ENCODE peak calls at places on chromosomes 1 and 21, in seven cellular contexts. F, R, W, N, Y, K and Q are unnamed samples. For H3K4me1, the result is how much of the 10 kb centered on the place peaks cover.

GRCh38 chr1:165424454-165425283 is 20.3 kb downstream of the RXRG start:
- DNase-seq in F (no peak), R (no peak), W (no peak), N (peak), Y (no peak), K (no peak), Q (no peak)

GRCh38 chr1:176717052-176717754 is 254.2 kb downstream of the PAPPA2 start:
- DNase-seq in F (no peak), R (peak), W (no peak), N (no peak), Y (no peak), K (peak), Q (no peak)

GRCh38 chr21:42031816-42032215 is 21.7 kb upstream of the ZBTB21 start:
- DNase-seq in F (no peak), R (no peak), W (no peak), N (no peak), Y (no peak), K (no peak), Q (no peak)

GRCh38 chr21:42337830-42338729 is 12.7 kb downstream of the TFF2 start:
- DNase-seq in F (no peak), R (peak), W (peak), N (peak), Y (peak), K (peak), Q (peak)

GRCh38 chr21:31901342-31901741 is 28.5 kb downstream of the HUNK start:
- DNase-seq in F (no peak), R (no peak), W (no peak), N (no peak), Y (peak), K (no peak), Q (no peak)

GRCh38 chr1:52055066-52055853 is at the start of gene TXNDC12:
- DNase-seq in F (peak), R (peak), W (peak), N (peak), Y (peak), K (peak), Q (peak)

GRCh38 chr1:75233302-75233929 is 99.2 kb downstream of the LHX8 start:
- DNase-seq in F (peak), R (peak), W (peak), N (peak), Y (peak), K (peak), Q (peak)

GRCh38 chr1:202848191-202848542 is 37.4 kb downstream of the PCAT6 start:
- DNase-seq in F (no peak), R (no peak), W (no peak), N (no peak), Y (no peak), K (no peak), Q (no peak)

GRCh38 chr1:84122780-84123382 is 21.2 kb upstream of the PRKACB start:
- DNase-seq in F (no peak), R (peak), W (peak), N (peak), Y (peak), K (peak), Q (peak)

GRCh38 chr1:193308438-193308837 is 122.0 kb upstream of the B3GALT2 start:
- DNase-seq in F (no peak), R (no peak), W (no peak), N (peak), Y (peak), K (no peak), Q (no peak)

GRCh38 chr1:13479171-13479856 is 34.5 kb downstream of the LRRC38 start:
- DNase-seq in F (no peak), R (no peak), W (no peak), N (no peak), Y (no peak), K (no peak), Q (no peak)

GRCh38 chr1:172002725-172003345 is 161.5 kb downstream of the DNM3 start:
- DNase-seq in F (peak), R (peak), W (peak), N (peak), Y (peak), K (peak), Q (peak)

DNA sequence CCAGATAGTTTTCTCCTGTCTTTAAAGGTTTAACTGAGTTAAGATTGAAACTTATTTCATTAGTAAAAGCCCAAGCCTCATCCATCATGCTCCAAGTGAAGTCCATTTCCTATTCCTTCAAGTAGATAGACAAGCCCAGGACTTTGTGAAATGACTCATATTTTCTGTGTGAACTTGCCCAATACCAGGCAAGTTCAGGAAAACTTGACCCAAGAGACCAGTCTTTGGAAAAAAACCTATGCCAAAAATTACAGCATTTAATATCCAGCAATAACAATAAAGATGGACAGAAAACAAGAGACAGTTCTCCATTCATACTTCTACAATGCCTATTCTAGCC is 405 bp upstream of the RAB29 start:
- DNase-seq in F (no peak), R (no peak), W (no peak), N (peak), Y (no peak), K (no peak), Q (peak)
- TF ChIP-seq EZH2phosphoT487 in F (no peak), R (no peak), W (no peak), N (no peak), Y (no peak), K (no peak), Q (no peak)

DNA sequence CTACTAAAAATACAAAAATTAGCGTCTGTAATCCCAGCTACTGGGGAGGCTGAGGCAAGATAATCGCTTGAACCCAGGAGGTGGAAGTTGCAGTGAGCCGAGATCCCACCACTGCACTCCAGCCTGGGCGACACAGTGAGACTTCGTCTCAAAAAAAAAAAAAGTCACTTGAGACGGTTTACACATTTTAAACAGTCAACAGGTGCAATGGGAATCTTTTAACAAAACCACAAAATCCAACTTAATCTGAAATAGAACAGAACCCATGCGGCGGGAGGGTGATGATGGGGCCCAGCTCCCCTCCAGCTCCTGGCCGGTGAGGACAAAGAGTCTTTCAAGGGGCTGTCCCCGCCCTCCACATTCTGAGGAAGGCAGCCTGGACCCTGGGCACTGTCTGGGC is 48.3 kb downstream of the TP73 start:
- DNase-seq in F (no peak), R (no peak), W (no peak), N (no peak), Y (no peak), K (no peak), Q (no peak)
- H3K4me1 ChIP-seq in F (under half), R (under half), W (under half), N (under half), Y (under half), K (half or more), Q (under half)

DNA sequence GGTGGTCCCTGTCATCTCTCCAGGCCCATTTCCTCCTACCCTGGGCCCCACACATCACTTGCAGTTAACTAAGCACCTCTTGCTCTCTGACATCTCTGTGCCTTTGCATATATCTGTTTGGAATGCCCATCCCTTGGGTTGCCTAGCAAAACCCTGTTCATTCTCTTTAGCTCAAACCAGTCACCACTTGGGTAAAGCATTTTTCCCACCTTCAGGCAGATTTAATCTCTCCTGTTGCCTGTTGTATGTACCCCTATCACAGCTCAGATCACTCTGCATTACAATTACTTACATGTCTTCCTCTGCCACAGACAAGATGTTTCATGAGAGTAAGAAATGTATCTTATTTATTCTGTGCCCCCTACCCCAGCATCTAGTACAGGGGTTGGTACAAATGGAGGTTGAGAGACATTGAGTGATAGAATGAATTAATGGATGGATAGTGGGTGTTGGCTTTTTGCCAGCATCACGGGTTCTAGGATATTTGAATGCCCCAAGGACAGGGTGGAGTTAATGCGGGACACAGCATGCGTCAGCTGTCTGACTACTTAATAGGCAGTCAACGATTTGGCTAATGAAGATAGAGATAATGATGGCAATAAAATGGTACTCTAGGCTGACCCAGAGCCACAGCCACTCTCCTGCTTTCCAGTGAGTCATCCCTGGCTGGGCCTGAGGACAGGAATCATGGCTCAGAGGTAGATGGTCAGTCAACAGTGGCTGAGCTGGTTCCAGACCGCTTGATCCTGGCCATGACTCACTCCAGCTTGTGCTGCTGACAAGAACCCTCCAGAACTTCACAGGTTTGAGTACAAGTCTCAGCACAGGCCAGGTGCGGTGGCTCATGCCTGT is 6.5 kb downstream of the NR0B2 start:
- DNase-seq in F (peak), R (no peak), W (no peak), N (peak), Y (peak), K (no peak), Q (peak)
- TF ChIP-seq EZH2phosphoT487 in F (no peak), R (no peak), W (no peak), N (no peak), Y (no peak), K (no peak), Q (no peak)

GRCh38 chr1:206495011-206495461 is 12.3 kb upstream of the RASSF5 start:
- DNase-seq in F (no peak), R (no peak), W (no peak), N (no peak), Y (peak), K (no peak), Q (no peak)
- H3K4me1 ChIP-seq in F (under half), R (under half), W (under half), N (under half), Y (under half), K (under half), Q (under half)